ENCODE peak calls at places on chromosomes 6 and 20, in seven cellular contexts. F is right lobe of liver, H is uterus, M is HepG2, V is AG04449, X is A549, Y is bronchial epithelial cell. S is an unnamed sample.

GRCh38 chr6:169339731-169340314 is 86.2 kb upstream of the THBS2 start:
- DNase-seq in H (no peak), Y (no peak), V (no peak), X (no peak), F (no peak), M (no peak), S (no peak)

GRCh38 chr6:75098709-75099108 is 107.1 kb downstream of the COL12A1 start:
- DNase-seq in Y (peak; percentile 68), V (peak; percentile 86), H (peak; percentile 73), F (peak; percentile 56), X (peak; percentile 35), M (peak; percentile 3), S (peak; percentile 90)

GRCh38 chr20:33211817-33212424 is 5.2 kb upstream of the BPIFA3 start:
- DNase-seq in F (peak; percentile 72), X (peak; percentile 83), Y (peak; percentile 65), V (no peak), H (no peak), M (peak; percentile 78), S (peak; percentile 1)

GRCh38 chr20:40173877-40174276 is 515.2 kb downstream of the MAFB start:
- DNase-seq in H (no peak), X (no peak), F (no peak), M (no peak), V (no peak), Y (no peak), S (no peak)

GRCh38 chr6:82364087-82365010 is 732 bp downstream of the TPBG start:
- DNase-seq in X (peak; percentile 44), V (no peak), M (no peak), F (no peak), H (peak; percentile 64), Y (peak; percentile 46), S (no peak)

GRCh38 chr6:32885698-32886286 is 31.8 kb downstream of the PSMB9 start:
- DNase-seq in M (peak; percentile 77), X (peak; percentile 39), Y (peak; percentile 79), V (no peak), F (no peak), H (no peak), S (peak; percentile 45)

GRCh38 chr6:113690957-113691656 is 166.0 kb upstream of the MARCKS start:
- DNase-seq in F (no peak), X (no peak), H (no peak), V (no peak), Y (peak; percentile 47), M (no peak), S (no peak)

GRCh38 chr20:46308258-46309157 is at the start of gene CDH22:
- DNase-seq in X (peak; percentile 80), H (peak; percentile 28), F (no peak), Y (no peak), M (peak; percentile 48), V (no peak), S (no peak)

GRCh38 chr6:112234596-112234995 is 19.8 kb downstream of the LAMA4 start:
- DNase-seq in Y (no peak), X (no peak), M (no peak), H (no peak), F (no peak), V (no peak), S (no peak)

GRCh38 chr6:4937414-4937813 is 66.4 kb downstream of the RPP40 start:
- DNase-seq in X (no peak), V (no peak), Y (no peak), H (no peak), F (no peak), M (no peak), S (no peak)

GRCh38 chr6:106118835-106119443 is 32.8 kb downstream of the PRDM1 start:
- DNase-seq in V (no peak), X (no peak), H (no peak), M (no peak), Y (no peak), F (no peak), S (no peak)

GRCh38 chr6:136420853-136421252 is 129.4 kb downstream of the MAP7 start:
- DNase-seq in X (peak; percentile 19), V (no peak), F (no peak), Y (no peak), M (no peak), H (no peak), S (no peak)

GRCh38 chr6:34143884-34144580 is 1.9 kb downstream of the GRM4 start:
- DNase-seq in H (peak; percentile 30), F (no peak), V (no peak), X (peak; percentile 40), Y (no peak), M (peak; percentile 24), S (no peak)

GRCh38 chr6:90440586-90441338 is 144.1 kb upstream of the BACH2 start:
- DNase-seq in M (no peak), V (no peak), F (no peak), X (no peak), Y (no peak), H (no peak), S (no peak)

GRCh38 chr6:155171109-155171746 is 92.6 kb upstream of the CLDN20 start:
- DNase-seq in V (peak; percentile 81), X (peak; percentile 50), Y (peak; percentile 96), M (peak; percentile 73), F (no peak), H (peak; percentile 39), S (peak; percentile 84)

GRCh38 chr6:145903356-145904102 is 60.6 kb downstream of the SHPRH start:
- DNase-seq in V (peak; percentile 10), H (no peak), M (peak; percentile 69), Y (peak; percentile 13), X (no peak), F (no peak), S (no peak)

GRCh38 chr6:20319520-20320357 is 81.9 kb upstream of the E2F3 start:
- DNase-seq in V (no peak), H (no peak), F (peak; percentile 49), X (no peak), Y (no peak), M (no peak), S (no peak)

GRCh38 chr6:142551145-142551811 is 249.5 kb downstream of the ADGRG6 start:
- DNase-seq in V (no peak), M (no peak), H (no peak), Y (peak; percentile 75), F (no peak), X (no peak), S (no peak)

GRCh38 chr20:38437796-38438195 is 2.7 kb upstream of the SNHG17 start:
- DNase-seq in F (no peak), H (no peak), X (no peak), V (no peak), Y (no peak), M (no peak), S (no peak)
- TF ChIP-seq CTCF in F (no peak), H (no peak), X (no peak), V (no peak), Y (no peak), M (no peak), S (no peak)

GRCh38 chr20:53578492-53579222 is 15.0 kb downstream of the ZNF217 start:
- DNase-seq in X (peak; percentile 90), H (peak; percentile 45), Y (peak; percentile 80), M (peak; percentile 94), F (peak; percentile 73), V (peak; percentile 52), S (peak; percentile 77)
- H3K4me3 ChIP-seq in X (peak overlapping the region; percentile 21), H (no peak overlapping the region), Y (no peak overlapping the region), M (peak overlapping the region; percentile 38), F (peak overlapping the region; percentile 10), V (no peak overlapping the region), S (peak overlapping the region; percentile 8)

GRCh38 chr6:127053032-127053908 is 65.2 kb upstream of the RSPO3 start:
- DNase-seq in H (no peak), F (no peak), Y (peak; percentile 58), M (no peak), X (no peak), V (no peak), S (no peak)

GRCh38 chr6:127058936-127059335 is 59.5 kb upstream of the RSPO3 start:
- DNase-seq in V (no peak), M (no peak), H (no peak), F (no peak), Y (no peak), X (no peak), S (no peak)

DNA sequence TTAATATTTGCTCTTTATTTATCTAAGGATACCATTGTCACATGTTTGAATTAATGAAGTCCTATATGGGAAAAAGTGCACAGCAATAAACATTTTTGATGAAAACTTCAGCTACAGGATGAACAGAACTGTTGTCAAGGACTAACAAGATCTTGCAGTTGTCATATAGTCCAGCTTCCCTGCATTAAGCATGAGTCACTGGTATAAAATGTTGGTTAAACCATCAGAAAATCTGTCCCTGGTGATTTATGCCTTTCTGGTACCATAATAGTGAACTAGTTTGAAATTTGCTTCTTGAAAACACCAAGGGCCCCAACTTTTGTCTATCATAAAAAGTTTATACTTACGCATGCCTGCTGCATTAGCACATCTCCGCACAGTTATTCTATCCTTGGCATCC is 60.4 kb upstream of the RSPO3 start:
- DNase-seq in H (no peak), X (no peak), M (no peak), F (no peak), Y (peak; percentile 37), V (no peak), S (peak; percentile 17)
- TF ChIP-seq CTCF in H (no peak), X (no peak), M (no peak), F (no peak), Y (no peak), V (no peak), S (no peak)

GRCh38 chr20:1326031-1326930 is 2.7 kb downstream of the SDCBP2 start:
- DNase-seq in F (no peak), X (peak; percentile 35), Y (peak; percentile 68), M (no peak), V (no peak), H (peak; percentile 63), S (no peak)

GRCh38 chr20:1327241-1327653 is 1.7 kb downstream of the SDCBP2 start:
- DNase-seq in Y (peak; percentile 70), V (no peak), M (no peak), H (peak; percentile 81), F (peak; percentile 42), X (no peak), S (no peak)

GRCh38 chr20:1324598-1325172 is 4.3 kb downstream of the SDCBP2 start:
- DNase-seq in M (no peak), Y (no peak), H (no peak), V (no peak), F (peak; percentile 43), X (peak; percentile 64), S (no peak)

GRCh38 chr20:1323830-1324597 is 4.9 kb downstream of the SDCBP2 start:
- DNase-seq in V (no peak), F (peak; percentile 35), X (no peak), M (no peak), H (no peak), Y (no peak), S (no peak)

DNA sequence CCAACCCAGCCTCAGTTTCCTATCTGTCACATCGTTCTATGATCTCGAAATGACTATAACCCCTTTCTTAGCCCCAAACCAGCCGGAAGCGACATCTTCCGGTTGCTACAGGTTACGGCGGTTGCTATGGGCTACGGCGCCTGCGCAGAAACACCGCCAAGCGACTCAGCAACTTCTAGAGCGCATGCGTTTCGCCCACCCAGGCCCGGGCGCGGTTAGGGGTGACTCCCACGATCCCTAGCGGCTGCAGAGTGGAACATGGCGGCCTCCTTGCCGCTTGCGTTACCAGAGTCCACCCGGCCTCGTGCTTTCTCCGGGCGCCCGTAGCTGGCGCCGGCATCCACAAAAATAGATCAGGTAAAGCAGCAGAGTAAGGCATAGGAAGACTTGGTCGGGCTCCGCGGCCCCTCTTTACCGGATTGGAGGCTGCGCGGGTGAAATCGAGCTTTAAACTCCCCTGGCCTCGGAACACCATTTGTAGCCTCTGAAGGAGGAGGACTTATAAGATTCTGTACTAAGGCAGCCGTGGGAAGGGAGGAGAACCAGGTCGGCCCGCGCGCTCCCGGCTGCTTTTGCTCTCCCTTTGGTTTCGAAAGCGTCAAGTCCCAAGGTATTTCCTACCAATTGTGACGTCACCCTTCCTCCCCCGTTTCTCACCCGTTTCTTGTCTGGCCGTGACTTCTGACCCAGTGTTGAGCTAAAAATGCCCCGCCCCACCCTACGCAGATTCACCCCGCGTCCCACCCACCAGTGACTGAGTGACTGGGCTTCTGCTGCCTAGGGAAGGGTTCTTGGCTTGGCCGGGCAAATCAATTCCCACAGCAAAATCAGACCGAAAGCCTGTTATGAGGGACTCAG is 3.5 kb downstream of the SDCBP2 start:
- DNase-seq in X (peak; percentile 100), Y (peak; percentile 93), V (peak; percentile 68), M (peak; percentile 97), H (peak; percentile 98), F (peak; percentile 98), S (peak; percentile 86)
- H3K4me3 ChIP-seq in X (peak overlapping the region; percentile 97), Y (peak overlapping the region; percentile 57), V (peak overlapping the region; percentile 90), M (peak overlapping the region; percentile 98), H (peak overlapping the region; percentile 66), F (peak overlapping the region; percentile 86), S (peak overlapping the region; percentile 92)